ENCODE peak calls at places on chromosomes 2 and 18, in six cellular contexts. E is lung, J is esophagus squamous epithelium, Q is right atrium auricular region, K is K562, I is IMR-90. H is an unnamed sample.

GRCh38 chr2:37809525-37809924 is 115.6 kb upstream of the RMDN2 start:
- DNase-seq in E (peak; percentile 51), J (no peak), Q (no peak), K (no peak), I (peak; percentile 65), H (no peak)

GRCh38 chr18:63074987-63075404 is 244.6 kb downstream of the BCL2 start:
- DNase-seq in E (peak; percentile 85), J (no peak), Q (peak; percentile 75), K (peak; percentile 67), I (peak; percentile 16), H (peak; percentile 62)

GRCh38 chr2:182589121-182589520 is 126.9 kb upstream of the DNAJC10 start:
- DNase-seq in E (no peak), J (no peak), Q (no peak), K (no peak), I (no peak), H (no peak)

GRCh38 chr2:238632181-238633060 is 205.7 kb downstream of the ASB1 start:
- DNase-seq in E (no peak), J (no peak), Q (no peak), K (no peak), I (no peak), H (no peak)

GRCh38 chr2:121567957-121568409 is 37.3 kb downstream of the RNU4ATAC start:
- DNase-seq in E (no peak), J (no peak), Q (no peak), K (no peak), I (peak; percentile 62), H (no peak)

GRCh38 chr2:161104054-161104553 is 56.1 kb upstream of the TANK start:
- DNase-seq in E (no peak), J (no peak), Q (no peak), K (no peak), I (no peak), H (no peak)

GRCh38 chr2:120771556-120772208 is 36.0 kb downstream of the GLI2 start:
- DNase-seq in E (no peak), J (no peak), Q (peak; percentile 80), K (no peak), I (peak; percentile 95), H (no peak)

GRCh38 chr2:219689676-219690628 is 62.5 kb downstream of the SLC4A3 start:
- DNase-seq in E (peak; percentile 51), J (no peak), Q (no peak), K (peak; percentile 58), I (peak; percentile 74), H (no peak)

GRCh38 chr2:186426153-186427016 is 59.7 kb upstream of the ZC3H15 start:
- DNase-seq in E (no peak), J (no peak), Q (no peak), K (no peak), I (no peak), H (no peak)

GRCh38 chr2:217049376-217049775 is 189.5 kb upstream of the TNP1 start:
- DNase-seq in E (no peak), J (no peak), Q (no peak), K (no peak), I (no peak), H (no peak)

DNA sequence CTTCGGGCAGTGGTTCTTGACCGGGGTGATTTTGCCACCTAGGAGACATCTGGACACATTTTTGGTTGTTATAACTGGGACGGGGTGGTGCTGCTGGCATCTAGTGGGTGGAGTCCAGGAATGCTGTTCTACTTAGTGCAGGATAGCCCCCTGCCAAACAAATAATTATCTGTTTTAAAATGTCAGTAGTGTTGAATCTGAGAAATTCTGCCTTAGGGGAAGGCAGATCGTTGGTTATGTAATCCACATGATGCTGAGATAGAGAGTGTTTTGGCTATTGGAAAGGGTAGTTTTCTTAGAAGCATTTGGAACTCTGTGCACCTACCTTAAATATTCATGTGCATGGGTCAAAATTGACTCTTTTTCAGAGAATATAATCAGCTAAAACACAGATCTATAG is 199.0 kb downstream of the TPGS2 start:
- DNase-seq in E (no peak), J (no peak), Q (no peak), K (no peak), I (no peak), H (no peak)
- H3K27ac ChIP-seq in E (peak overlapping the region; percentile 74), J (no peak overlapping the region), Q (peak overlapping the region; percentile 89), K (no peak overlapping the region), I (no peak overlapping the region), H (no peak overlapping the region)

DNA sequence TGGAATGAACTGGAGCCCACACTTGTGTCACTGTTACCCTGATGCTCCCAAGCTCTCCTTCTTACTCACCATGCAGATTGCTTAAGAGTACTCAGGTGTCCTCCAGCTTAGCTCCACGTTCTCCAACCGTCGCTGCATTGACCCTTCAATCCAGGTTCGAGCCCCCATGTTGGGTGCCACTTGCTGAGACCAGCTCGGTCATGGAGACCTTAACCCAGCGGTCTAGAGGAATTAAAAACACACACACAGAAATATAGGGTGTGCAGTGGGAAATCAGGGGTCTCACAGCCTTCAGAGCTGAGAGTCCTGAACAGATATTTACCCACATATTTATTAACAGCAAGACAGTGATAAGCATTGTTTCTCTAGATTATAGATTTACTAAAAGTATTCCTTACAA is 229.1 kb upstream of the APCDD1 start:
- DNase-seq in E (no peak), J (no peak), Q (no peak), K (no peak), I (no peak), H (no peak)
- H3K9me3 ChIP-seq in E (peaks cover 5% of the 10 kb centered on the region), J (no peaks in the 10 kb centered on the region), Q (no peaks in the 10 kb centered on the region), K (no peaks in the 10 kb centered on the region), I (peaks cover 23% of the 10 kb centered on the region), H (peaks cover 13% of the 10 kb centered on the region)

DNA sequence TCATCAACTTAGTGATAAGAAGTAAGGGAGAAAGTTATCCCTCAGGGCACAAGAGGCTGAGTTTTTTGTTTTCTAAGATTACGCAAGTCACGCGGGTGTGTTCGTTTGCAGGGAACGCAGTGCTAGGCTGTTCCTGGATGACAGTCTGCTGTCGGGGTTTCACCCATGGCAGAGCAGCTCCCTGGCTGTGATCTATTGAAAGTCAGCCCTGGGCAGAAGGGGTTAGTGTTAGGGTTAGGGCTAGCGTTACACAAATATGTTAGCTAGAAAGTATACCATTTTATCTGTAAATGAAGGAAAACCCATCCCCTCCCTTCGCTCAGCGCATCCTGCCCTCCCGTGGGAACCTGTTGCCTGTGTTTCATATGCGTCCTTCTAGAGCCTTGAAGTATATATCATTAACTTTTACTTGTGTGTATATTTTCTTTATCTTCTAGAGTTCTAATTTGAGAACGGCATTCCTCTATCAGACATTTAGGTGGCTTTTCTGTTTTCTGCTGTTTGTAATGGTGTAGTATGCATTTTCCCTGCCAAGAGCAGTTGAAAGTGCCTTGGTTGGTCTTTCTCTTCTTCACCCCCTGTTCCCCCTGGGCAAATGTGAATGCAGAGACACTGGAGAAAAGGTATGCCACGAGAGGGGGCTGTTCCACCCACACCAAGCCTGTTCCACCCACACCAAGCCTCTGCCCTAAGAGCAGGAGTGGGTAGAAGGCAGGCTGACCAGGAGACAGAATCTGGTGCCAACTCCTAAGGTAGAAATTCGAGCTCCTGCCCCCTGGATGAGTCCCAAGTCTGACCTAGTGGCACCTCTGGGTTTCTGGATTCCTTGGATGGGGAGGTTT is 47.0 kb downstream of the ARMC9 start:
- DNase-seq in E (no peak), J (no peak), Q (no peak), K (no peak), I (no peak), H (no peak)
- TF ChIP-seq CTCF in E (no peak), J (no peak), Q (no peak), K (no peak), I (no peak), H (no peak)

GRCh38 chr2:172623249-172623965 is 67.5 kb downstream of the PDK1 start:
- DNase-seq in E (no peak), J (no peak), Q (no peak), K (no peak), I (peak; percentile 89), H (no peak)
- H3K27ac ChIP-seq in E (no peak overlapping the region), J (no peak overlapping the region), Q (no peak overlapping the region), K (no peak overlapping the region), I (no peak overlapping the region), H (no peak overlapping the region)

GRCh38 chr18:71994273-71994672 is 549.9 kb downstream of the CBLN2 start:
- DNase-seq in E (no peak), J (no peak), Q (no peak), K (no peak), I (no peak), H (no peak)
- H3K9me3 ChIP-seq in E (peaks cover 4% of the 10 kb centered on the region), J (no peaks in the 10 kb centered on the region), Q (no peaks in the 10 kb centered on the region), K (no peaks in the 10 kb centered on the region), I (peaks cover 5% of the 10 kb centered on the region), H (no peaks in the 10 kb centered on the region)

DNA sequence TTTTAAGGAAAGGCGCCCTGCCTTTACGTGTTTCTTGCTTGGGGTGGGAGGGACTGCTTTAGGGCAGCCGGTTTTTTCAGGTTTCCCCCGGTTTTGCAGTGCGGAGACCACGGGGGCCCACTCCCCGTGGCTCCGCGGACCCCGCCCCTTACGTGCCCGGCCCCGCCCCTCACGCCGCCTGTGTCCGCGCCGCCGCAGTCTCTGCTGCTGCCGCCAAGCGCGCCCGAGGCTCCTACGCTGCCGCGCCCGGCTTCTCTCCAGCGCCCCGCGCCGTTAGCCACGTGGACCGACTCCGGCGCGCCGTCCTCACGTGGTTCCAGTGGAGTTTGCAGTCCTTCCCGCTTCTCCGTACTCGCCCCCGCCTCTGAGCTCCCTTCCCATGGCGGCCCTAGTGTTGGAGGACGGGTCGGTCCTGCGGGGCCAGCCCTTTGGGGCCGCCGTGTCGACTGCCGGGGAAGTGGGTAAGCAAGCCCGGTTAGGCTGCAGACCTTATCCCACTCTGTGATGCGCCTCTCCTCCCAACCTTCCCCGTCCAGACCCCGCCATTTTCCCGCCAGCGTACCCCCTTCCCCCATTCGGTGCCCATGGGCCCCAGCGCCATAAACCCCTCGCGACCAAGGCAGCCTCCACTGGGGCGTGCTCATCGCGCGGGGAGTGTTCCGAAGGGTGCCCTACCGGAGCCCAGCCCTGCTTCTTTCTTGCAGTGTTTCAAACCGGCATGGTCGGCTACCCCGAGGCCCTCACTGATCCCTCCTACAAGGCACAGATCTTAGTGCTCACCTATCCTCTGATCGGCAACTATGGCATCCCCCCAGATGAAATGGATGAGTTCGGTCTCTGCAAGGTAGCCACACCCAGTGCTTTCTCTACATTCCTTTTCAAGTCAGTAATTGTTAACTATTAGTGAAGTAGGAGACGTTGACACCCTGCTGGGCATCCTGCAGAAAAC is at the start of gene CAD:
- DNase-seq in E (peak; percentile 87), J (no peak), Q (peak; percentile 78), K (peak; percentile 93), I (peak; percentile 75), H (peak; percentile 77)
- TF ChIP-seq CTCF in E (no peak), J (no peak), Q (no peak), K (peak; percentile 62), I (peak; percentile 21), H (no peak)

GRCh38 chr2:100294162-100294497 is 28.2 kb downstream of the LONRF2 start:
- DNase-seq in E (no peak), J (no peak), Q (no peak), K (no peak), I (no peak), H (no peak)
- H3K27ac ChIP-seq in E (no peak overlapping the region), J (no peak overlapping the region), Q (no peak overlapping the region), K (no peak overlapping the region), I (no peak overlapping the region), H (no peak overlapping the region)